ENCODE peak calls at places on chromosomes 13 and 19, in five cellular contexts. R is choroid plexus epithelial cell, Q is HL-60, F is Caco-2, I is mammary epithelial cell. U is an unnamed sample.

GRCh38 chr13:77779461-77780272 is 82.2 kb downstream of the SLAIN1 start:
- DNase-seq in R (peak; percentile 88), Q (peak; percentile 93), F (peak; percentile 44), I (peak; percentile 22), U (peak; percentile 17)

GRCh38 chr19:34145741-34146202 is 26.5 kb upstream of the LSM14A start:
- DNase-seq in R (peak; percentile 73), Q (peak; percentile 48), F (peak; percentile 70), I (peak; percentile 30), U (peak; percentile 56)

GRCh38 chr19:28485300-28485699 is 727.7 kb downstream of the UQCRFS1 start:
- DNase-seq in R (peak; percentile 27), Q (peak; percentile 66), F (no peak), I (no peak), U (peak; percentile 15)

GRCh38 chr13:72886272-72887062 is 104.5 kb downstream of the PIBF1 start:
- DNase-seq in R (peak; percentile 53), Q (no peak), F (no peak), I (no peak), U (no peak)

GRCh38 chr13:113402471-113403254 is 38.7 kb upstream of the GRTP1 start:
- DNase-seq in R (no peak), Q (no peak), F (no peak), I (no peak), U (no peak)

GRCh38 chr19:46840157-46840942 is 10.3 kb downstream of the AP2S1 start:
- DNase-seq in R (peak; percentile 80), Q (peak; percentile 30), F (peak; percentile 69), I (peak; percentile 49), U (peak; percentile 60)

GRCh38 chr13:30863796-30864195 is 42.3 kb upstream of the MEDAG start:
- DNase-seq in R (no peak), Q (no peak), F (no peak), I (no peak), U (no peak)

GRCh38 chr19:1977116-1977515 is 36.1 kb downstream of the CSNK1G2 start:
- DNase-seq in R (no peak), Q (no peak), F (no peak), I (no peak), U (no peak)

GRCh38 chr19:801030-801860 is 4.0 kb downstream of the PTBP1 start:
- DNase-seq in R (no peak), Q (no peak), F (no peak), I (peak; percentile 56), U (peak; percentile 38)

GRCh38 chr13:49044008-49044407 is 68.3 kb downstream of the FNDC3A start:
- DNase-seq in R (no peak), Q (no peak), F (no peak), I (no peak), U (no peak)

GRCh38 chr19:55141696-55142095 is 7.3 kb downstream of the TNNT1 start:
- DNase-seq in R (no peak), Q (no peak), F (no peak), I (no peak), U (no peak)

GRCh38 chr13:31209172-31209818 is 9.5 kb downstream of the B3GLCT start:
- DNase-seq in R (peak; percentile 59), Q (no peak), F (no peak), I (no peak), U (no peak)

GRCh38 chr13:112442483-112443090 is 66.4 kb downstream of the SPACA7 start:
- DNase-seq in R (no peak), Q (no peak), F (no peak), I (peak; percentile 4), U (no peak)

GRCh38 chr13:40787062-40787461 is 2.3 kb upstream of the SLC25A15 start:
- DNase-seq in R (peak; percentile 61), Q (no peak), F (no peak), I (no peak), U (no peak)

GRCh38 chr13:25905411-25906010 is 146.3 kb downstream of the SHISA2 start:
- DNase-seq in R (no peak), Q (no peak), F (no peak), I (no peak), U (no peak)

GRCh38 chr13:49652691-49653305 is 24.5 kb downstream of the ARL11 start:
- DNase-seq in R (peak; percentile 40), Q (peak; percentile 60), F (peak; percentile 72), I (no peak), U (peak; percentile 21)

GRCh38 chr13:98343461-98343860 is 166.4 kb upstream of the RNF113B start:
- DNase-seq in R (no peak), Q (no peak), F (no peak), I (no peak), U (no peak)

GRCh38 chr13:97068964-97069815 is 74.9 kb upstream of the OXGR1 start:
- DNase-seq in R (peak; percentile 23), Q (no peak), F (no peak), I (no peak), U (no peak)

GRCh38 chr19:18576383-18576782 is 4.7 kb downstream of the UBA52 start:
- DNase-seq in R (no peak), Q (no peak), F (no peak), I (no peak), U (no peak)

GRCh38 chr19:18571564-18572344 is at the start of gene UBA52:
- DNase-seq in R (peak; percentile 98), Q (peak; percentile 98), F (peak; percentile 98), I (peak; percentile 98), U (peak; percentile 95)

GRCh38 chr19:18580311-18580710 is 8.3 kb upstream of the REX1BD start:
- DNase-seq in R (no peak), Q (no peak), F (no peak), I (no peak), U (no peak)

GRCh38 chr19:18574691-18575291 is 3.1 kb downstream of the UBA52 start:
- DNase-seq in R (no peak), Q (no peak), F (no peak), I (no peak), U (no peak)

GRCh38 chr19:18577365-18577914 is 5.8 kb downstream of the UBA52 start:
- DNase-seq in R (no peak), Q (no peak), F (no peak), I (no peak), U (no peak)
- TF ChIP-seq CTCF in R (no peak), Q (no peak), F (no peak), I (no peak), U (no peak)

GRCh38 chr13:110149036-110149435 is 157.9 kb downstream of the COL4A1 start:
- DNase-seq in R (peak; percentile 68), Q (no peak), F (no peak), I (no peak), U (no peak)
- TF ChIP-seq CTCF in R (no peak), Q (no peak), F (no peak), I (no peak), U (no peak)

GRCh38 chr13:46207828-46208227 is 3.9 kb upstream of the LRRC63 start:
- DNase-seq in R (no peak), Q (no peak), F (no peak), I (no peak), U (peak; percentile 41)

GRCh38 chr13:46202956-46203355 is 8.8 kb upstream of the LRRC63 start:
- DNase-seq in R (no peak), Q (no peak), F (no peak), I (no peak), U (no peak)

GRCh38 chr13:46202188-46202795 is 9.4 kb upstream of the LRRC63 start:
- DNase-seq in R (no peak), Q (no peak), F (no peak), I (no peak), U (no peak)

GRCh38 chr13:46210362-46211083 is 1.2 kb upstream of the LRRC63 start:
- DNase-seq in R (no peak), Q (no peak), F (no peak), I (no peak), U (no peak)

DNA sequence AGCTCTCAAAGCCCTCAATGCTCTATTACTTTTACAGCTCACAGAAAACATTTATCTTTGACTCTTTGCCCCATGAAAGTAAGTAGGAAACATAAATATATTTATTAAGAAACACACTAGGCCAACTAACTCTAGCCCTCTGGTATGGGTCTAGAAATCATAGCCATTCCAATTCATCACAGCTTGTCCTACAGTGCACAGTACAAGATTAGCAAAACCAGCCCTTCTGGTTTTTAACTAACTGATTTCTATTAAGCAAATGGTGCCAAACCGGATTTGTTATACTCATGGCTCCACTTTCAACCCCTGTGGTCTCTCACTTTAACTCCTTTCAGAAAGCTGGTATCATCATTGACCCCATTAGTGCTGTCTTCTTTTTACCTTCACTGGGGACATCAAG is 5.6 kb upstream of the LRRC63 start:
- DNase-seq in R (no peak), Q (no peak), F (no peak), I (no peak), U (no peak)
- TF ChIP-seq CTCF in R (no peak), Q (no peak), F (no peak), I (no peak), U (no peak)

DNA sequence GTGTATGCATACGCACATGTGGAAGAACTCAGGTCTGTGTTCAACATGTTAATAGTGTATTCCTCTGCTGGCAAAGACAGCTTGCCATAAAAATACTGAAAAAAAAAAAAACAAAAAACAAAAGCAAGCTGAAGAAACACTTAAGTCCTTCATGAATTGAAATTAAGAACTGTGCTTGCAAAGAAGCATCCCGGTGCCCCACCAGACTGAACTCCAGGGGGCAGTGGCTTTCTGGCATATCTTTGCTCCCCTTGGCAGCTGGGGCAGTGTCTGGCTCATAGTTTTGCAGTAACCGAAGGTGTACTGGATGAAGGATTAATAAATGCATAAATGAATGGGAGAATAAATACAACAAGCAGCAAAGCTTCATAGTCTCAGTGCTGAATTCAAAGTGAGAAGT is 187.6 kb downstream of the LHFPL6 start:
- DNase-seq in R (peak; percentile 72), Q (peak; percentile 30), F (peak; percentile 52), I (peak; percentile 22), U (peak; percentile 16)
- TF ChIP-seq CTCF in R (peak; percentile 72), Q (no peak), F (peak; percentile 68), I (peak; percentile 73), U (no peak)

DNA sequence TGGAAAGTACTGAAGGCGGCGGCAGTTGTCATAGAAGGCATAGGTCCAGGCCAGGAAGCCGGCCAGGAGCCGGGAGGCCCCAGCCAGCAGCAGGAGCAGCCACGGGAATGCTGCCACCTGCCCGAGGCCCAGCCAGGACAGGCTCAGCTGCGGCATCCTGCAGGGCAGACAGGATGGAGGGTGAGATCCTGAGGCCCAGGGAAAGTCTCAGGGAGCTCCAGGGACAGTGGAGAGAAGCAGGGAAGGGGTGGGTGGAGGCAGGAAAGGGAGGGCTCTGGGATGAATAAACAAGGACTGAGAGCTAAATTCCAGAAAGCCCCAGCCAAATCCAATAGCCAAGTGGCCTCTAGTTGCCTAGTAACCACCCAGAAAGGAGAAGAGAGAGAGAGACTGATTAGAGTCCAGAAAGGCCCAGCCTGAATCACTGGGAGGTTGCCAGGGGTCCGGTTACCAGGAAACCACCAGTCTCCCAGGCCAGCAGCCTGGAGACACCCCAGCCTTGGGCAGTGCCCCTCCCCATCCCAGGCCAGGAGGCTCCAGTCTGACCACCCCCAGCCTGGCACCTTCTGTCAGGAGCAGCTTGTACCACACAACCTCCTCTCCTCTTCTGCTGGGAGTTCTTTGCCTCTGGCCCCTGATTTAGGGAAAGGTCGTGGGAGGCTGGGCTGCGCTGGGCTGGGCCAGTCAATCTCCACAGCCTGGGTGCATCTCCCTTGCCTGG is 7.5 kb upstream of the OR10H5 start:
- DNase-seq in R (peak; percentile 0), Q (no peak), F (peak; percentile 10), I (peak; percentile 11), U (peak; percentile 31)
- TF ChIP-seq CTCF in R (no peak), Q (no peak), F (no peak), I (no peak), U (no peak)

DNA sequence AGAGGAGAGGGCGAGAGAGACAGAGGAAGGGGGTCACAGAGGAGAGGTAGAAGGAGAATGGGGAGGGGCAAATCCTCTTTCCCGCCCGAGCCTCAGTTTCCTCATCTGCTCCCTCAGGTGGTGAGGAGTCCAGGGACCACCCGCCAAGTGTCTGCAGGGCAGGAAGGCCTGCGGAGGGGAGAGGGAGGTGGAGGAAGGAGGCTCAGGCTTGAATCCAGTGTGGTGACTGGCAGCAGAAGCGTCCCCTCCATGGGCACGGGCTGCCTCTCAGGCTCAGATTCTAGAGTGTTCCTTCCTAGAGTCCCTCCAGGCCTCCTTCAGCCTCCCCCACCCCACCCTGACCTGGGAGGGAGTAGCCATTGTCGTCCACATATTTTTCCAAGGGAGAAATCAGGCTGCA is 16.5 kb upstream of the GARIN5A start:
- DNase-seq in R (no peak), Q (no peak), F (no peak), I (no peak), U (no peak)
- TF ChIP-seq CTCF in R (no peak), Q (no peak), F (no peak), I (no peak), U (no peak)

U was measured in Calu3.